ENCODE peak calls at places on chromosomes 4 and X, in six cellular contexts. F, R, B, J, T and H are unnamed samples.

GRCh38 chr4:170011921-170012628 is 14.1 kb downstream of the MFAP3L start:
- DNase-seq in T (no peak), J (no peak), R (no peak), B (no peak), F (no peak), H (no peak)

GRCh38 chr4:13523105-13523477 is 21.2 kb downstream of the NKX3-2 start:
- DNase-seq in F (no peak), R (no peak), J (no peak), B (no peak), T (no peak), H (no peak)

GRCh38 chrX:123731987-123732678 is 719 bp downstream of the THOC2 start:
- DNase-seq in B (no peak), F (peak; percentile 44), T (no peak), J (peak; percentile 23), R (no peak), H (peak; percentile 1)

GRCh38 chr4:24915121-24915922 is 2.5 kb upstream of the CCDC149 start:
- DNase-seq in B (no peak), F (no peak), T (no peak), J (no peak), R (peak; percentile 6), H (peak; percentile 52)

GRCh38 chr4:5891563-5892320 is 1.1 kb downstream of the CRMP1 start:
- DNase-seq in J (no peak), T (no peak), F (peak; percentile 43), B (no peak), R (no peak), H (no peak)

GRCh38 chr4:56907489-56908205 is at the start of gene REST:
- DNase-seq in T (no peak), R (peak; percentile 21), B (no peak), F (peak; percentile 92), J (peak; percentile 85), H (peak; percentile 55)

GRCh38 chrX:54358424-54359211 is 772 bp upstream of the WNK3 start:
- DNase-seq in T (no peak), J (no peak), R (no peak), F (peak; percentile 71), B (no peak), H (no peak)

GRCh38 chrX:41759817-41760216 is 35.8 kb downstream of the GPR82 start:
- DNase-seq in R (peak; percentile 4), F (peak; percentile 14), J (peak; percentile 13), B (no peak), T (peak; percentile 15), H (no peak)

GRCh38 chrX:36983831-36984230 is 24.3 kb upstream of the FAM47C start:
- DNase-seq in J (no peak), F (no peak), T (no peak), B (no peak), R (no peak), H (no peak)

GRCh38 chr4:72326692-72327632 is 242.1 kb downstream of the ADAMTS3 start:
- DNase-seq in J (peak; percentile 29), R (peak; percentile 33), F (peak; percentile 21), B (no peak), T (peak; percentile 8), H (peak; percentile 51)

GRCh38 chrX:71198066-71198465 is 25.0 kb upstream of the GJB1 start:
- DNase-seq in T (no peak), R (no peak), F (no peak), B (peak; percentile 56), J (no peak), H (no peak)

GRCh38 chr4:105281016-105281415 is 134.3 kb downstream of the TET2 start:
- DNase-seq in T (no peak), B (no peak), F (no peak), J (no peak), R (no peak), H (no peak)

GRCh38 chrX:16836371-16836770 is 33.8 kb downstream of the RBBP7 start:
- DNase-seq in J (peak; percentile 20), B (no peak), T (no peak), R (peak; percentile 17), F (peak; percentile 47), H (no peak)

GRCh38 chrX:24014388-24015018 is 12.5 kb downstream of the KLHL15 start:
- DNase-seq in F (no peak), B (peak; percentile 45), J (no peak), T (no peak), R (no peak), H (no peak)

GRCh38 chr4:128249787-128250668 is 37.6 kb downstream of the PGRMC2 start:
- DNase-seq in R (no peak), B (no peak), T (peak; percentile 18), J (no peak), F (no peak), H (no peak)

GRCh38 chr4:152150214-152150613 is 385.7 kb downstream of the FBXW7 start:
- DNase-seq in R (no peak), F (no peak), B (no peak), J (no peak), T (no peak), H (no peak)

GRCh38 chrX:16552546-16552945 is 97.4 kb upstream of the S100G start:
- DNase-seq in T (no peak), J (no peak), B (no peak), R (no peak), F (no peak), H (no peak)

GRCh38 chr4:96677499-96677898 is 837.6 kb downstream of the PDHA2 start:
- DNase-seq in B (no peak), T (no peak), R (no peak), J (no peak), F (no peak), H (no peak)

GRCh38 chr4:1082215-1083182 is 30.9 kb downstream of the RNF212 start:
- DNase-seq in R (no peak), T (no peak), J (no peak), B (no peak), F (no peak), H (no peak)

GRCh38 chr4:186326391-186326790 is 60.4 kb downstream of the F11 start:
- DNase-seq in B (no peak), R (no peak), T (no peak), J (no peak), F (no peak), H (no peak)

GRCh38 chr4:78056265-78057129 is 626 bp upstream of the FRAS1 start:
- DNase-seq in R (peak; percentile 92), T (peak; percentile 93), F (peak; percentile 75), J (peak; percentile 10), B (no peak), H (peak; percentile 78)

GRCh38 chrX:55488559-55489314 is 911 bp downstream of the USP51 start:
- DNase-seq in B (peak; percentile 8), R (no peak), T (no peak), F (peak; percentile 83), J (peak; percentile 71), H (peak; percentile 33)

DNA sequence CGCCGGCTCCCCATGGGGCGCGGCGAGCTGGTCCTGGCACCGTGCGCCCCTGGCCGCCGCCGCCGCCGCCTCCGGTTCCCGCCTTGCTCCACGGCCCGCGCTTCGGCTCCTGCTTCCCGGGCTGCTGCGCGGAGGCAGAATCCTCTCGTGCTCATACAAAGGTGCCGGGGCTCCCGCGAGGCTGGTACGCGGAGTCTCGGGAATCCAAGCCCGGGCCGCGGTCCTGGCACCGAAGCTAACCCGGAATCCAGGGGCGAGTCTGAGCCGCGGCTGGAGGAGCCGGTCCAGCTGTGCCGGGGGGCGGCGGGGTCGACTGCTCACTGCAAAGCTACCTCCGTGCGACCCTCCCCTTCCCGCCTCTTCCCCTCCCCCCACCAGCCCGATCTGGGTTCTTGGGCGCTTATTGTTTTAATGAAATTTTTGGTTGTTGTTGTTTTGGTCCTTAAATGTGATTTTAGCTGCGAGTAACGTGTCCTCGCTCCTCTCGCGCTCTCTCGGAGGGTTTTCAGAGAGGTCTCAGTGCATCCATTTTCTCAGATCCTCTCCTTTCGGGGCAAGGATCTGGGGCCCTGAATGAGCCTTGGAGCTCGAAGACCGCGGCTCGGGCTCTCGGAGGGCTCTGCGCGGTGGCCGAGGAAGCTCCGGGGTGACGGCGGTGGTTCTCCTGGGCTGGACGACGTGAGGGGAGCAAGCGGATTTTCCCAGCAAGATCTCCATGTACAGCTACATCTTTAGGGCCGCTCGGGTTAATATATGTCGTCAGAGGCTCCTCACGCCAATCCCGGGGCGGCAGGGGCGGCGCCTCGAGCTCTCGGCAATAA is at the start of gene HAND2:
- DNase-seq in R (no peak), B (no peak), J (peak; percentile 59), F (peak; percentile 91), T (no peak), H (no peak)
- TF ChIP-seq JUND in R (no peak), B (no peak), J (no peak), F (no peak), T (no peak), H (no peak)

DNA sequence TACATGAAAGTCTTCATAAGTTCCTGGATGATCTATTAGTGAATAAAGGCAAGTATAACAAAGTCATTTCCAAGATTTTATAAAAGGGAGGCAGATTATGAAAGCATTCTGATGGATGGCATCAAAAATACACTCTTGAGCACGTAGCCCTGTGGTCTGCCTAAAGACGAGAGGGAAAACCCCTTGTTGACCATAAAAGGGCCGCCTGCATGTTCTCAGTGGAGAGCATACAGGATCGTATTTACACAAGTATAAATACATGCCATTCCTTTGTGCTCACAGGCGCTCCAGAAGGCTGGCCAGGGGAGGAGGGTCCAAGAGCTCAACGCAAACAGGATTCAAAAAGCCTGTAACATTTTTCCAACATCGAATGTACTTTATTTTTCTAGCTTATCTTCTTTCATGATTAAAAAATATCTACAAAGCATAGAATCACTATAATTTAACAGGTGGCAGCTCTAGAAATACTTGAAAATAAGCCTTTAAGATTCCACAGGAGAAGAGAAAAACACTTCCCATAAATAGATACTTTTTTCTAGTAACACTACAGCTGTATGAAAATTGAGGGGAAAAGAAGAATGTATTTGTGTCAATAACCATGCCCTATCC is 29.6 kb downstream of the PDGFC start:
- DNase-seq in J (no peak), B (no peak), T (no peak), R (peak; percentile 98), F (no peak), H (peak; percentile 68)
- TF ChIP-seq JUND in J (no peak), B (no peak), T (no peak), R (peak; percentile 12), F (no peak), H (no peak)

GRCh38 chr4:15738877-15739276 is 36.0 kb downstream of the BST1 start:
- DNase-seq in F (no peak), R (no peak), J (no peak), B (no peak), T (no peak), H (no peak)
- TF ChIP-seq JUND in F (no peak), R (no peak), J (no peak), B (no peak), T (no peak), H (no peak)

DNA sequence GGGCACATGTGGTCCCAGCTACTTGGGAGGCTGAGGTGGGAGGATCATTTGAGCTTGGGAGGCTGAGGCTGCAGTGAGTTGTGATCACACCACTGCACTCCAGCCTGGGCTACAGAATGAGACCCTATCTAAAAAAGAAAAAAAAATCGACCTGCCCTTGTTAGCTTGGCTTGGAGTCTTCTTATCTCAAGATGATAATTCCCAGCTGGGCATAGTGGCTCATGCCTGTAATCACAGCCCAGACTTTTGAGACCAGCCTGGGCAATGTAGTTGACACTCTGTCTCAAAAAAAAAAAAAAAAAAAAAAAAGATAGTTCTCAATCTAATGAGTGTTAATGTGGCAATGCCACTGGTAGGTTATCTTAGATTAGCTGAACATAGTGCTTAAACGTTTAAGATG is 41.0 kb downstream of the QRFPR start:
- DNase-seq in J (no peak), B (no peak), R (no peak), T (no peak), F (no peak), H (no peak)
- TF ChIP-seq JUND in J (no peak), B (no peak), R (no peak), T (no peak), F (no peak), H (no peak)

GRCh38 chr4:48047896-48048295 is 31.3 kb downstream of the NIPAL1 start:
- DNase-seq in T (no peak), J (no peak), F (peak; percentile 8), R (no peak), B (no peak), H (no peak)
- TF ChIP-seq JUND in T (no peak), J (no peak), F (no peak), R (no peak), B (no peak), H (no peak)

GRCh38 chr4:4321951-4322688 is 32.1 kb downstream of the ZBTB49 start:
- DNase-seq in T (no peak), B (no peak), J (no peak), F (no peak), R (no peak), H (no peak)
- TF ChIP-seq JUND in T (no peak), B (no peak), J (no peak), F (no peak), R (no peak), H (no peak)